ENCODE peak calls at places on chromosomes 7 and 10, in eight cellular contexts. G, Z, A, L, E, Y, M and D are unnamed samples.

GRCh38 chr7:85489498-85489897 is 302.6 kb upstream of the SEMA3D start:
- DNase-seq in G (peak; percentile 91), Z (no peak), A (no peak), L (no peak), E (no peak), Y (no peak), M (peak; percentile 52), D (no peak)

GRCh38 chr7:68707958-68708357 is 890.3 kb upstream of the AUTS2 start:
- DNase-seq in G (no peak), Z (no peak), A (no peak), L (no peak), E (no peak), Y (no peak), M (no peak), D (no peak)

GRCh38 chr10:79127151-79127961 is 58.6 kb downstream of the ZMIZ1 start:
- DNase-seq in G (no peak), Z (peak; percentile 98), A (peak; percentile 90), L (peak; percentile 93), E (peak; percentile 94), Y (peak; percentile 61), M (peak; percentile 83), D (peak; percentile 94)

GRCh38 chr7:92831716-92832622 is 4.4 kb downstream of the CDK6 start:
- DNase-seq in G (peak; percentile 89), Z (no peak), A (no peak), L (no peak), E (no peak), Y (no peak), M (peak; percentile 83), D (peak; percentile 46)

GRCh38 chr7:23654508-23654907 is 25.5 kb upstream of the FAM221A start:
- DNase-seq in G (peak; percentile 14), Z (peak; percentile 13), A (no peak), L (no peak), E (peak; percentile 78), Y (no peak), M (peak; percentile 37), D (no peak)

GRCh38 chr7:26388256-26388655 is 96.6 kb downstream of the SNX10 start:
- DNase-seq in G (no peak), Z (no peak), A (no peak), L (no peak), E (no peak), Y (no peak), M (no peak), D (no peak)

GRCh38 chr7:35970458-35970857 is 169.6 kb downstream of the SEPTIN7 start:
- DNase-seq in G (no peak), Z (no peak), A (no peak), L (no peak), E (no peak), Y (no peak), M (no peak), D (no peak)

GRCh38 chr10:124523301-124523871 is 61.8 kb downstream of the LHPP start:
- DNase-seq in G (no peak), Z (no peak), A (no peak), L (peak; percentile 66), E (no peak), Y (peak; percentile 51), M (peak; percentile 46), D (no peak)

GRCh38 chr7:144063710-144064109 is 5.9 kb upstream of the OR2A25 start:
- DNase-seq in G (no peak), Z (no peak), A (no peak), L (no peak), E (no peak), Y (no peak), M (no peak), D (no peak)

GRCh38 chr7:51354897-51355296 is 38.3 kb upstream of the COBL start:
- DNase-seq in G (no peak), Z (no peak), A (no peak), L (no peak), E (no peak), Y (no peak), M (no peak), D (no peak)

GRCh38 chr10:126060232-126060935 is 164.0 kb downstream of the FANK1 start:
- DNase-seq in G (no peak), Z (peak; percentile 52), A (peak; percentile 38), L (no peak), E (no peak), Y (no peak), M (no peak), D (no peak)

GRCh38 chr10:78906734-78907385 is 161.9 kb upstream of the ZMIZ1 start:
- DNase-seq in G (no peak), Z (no peak), A (no peak), L (no peak), E (peak; percentile 5), Y (no peak), M (no peak), D (peak; percentile 6)

GRCh38 chr10:86366033-86366901 is at the start of gene GRID1:
- DNase-seq in G (no peak), Z (no peak), A (peak; percentile 26), L (peak; percentile 82), E (peak; percentile 36), Y (peak; percentile 49), M (no peak), D (peak; percentile 53)

GRCh38 chr7:70156052-70156451 is 557.8 kb downstream of the AUTS2 start:
- DNase-seq in G (no peak), Z (no peak), A (no peak), L (no peak), E (no peak), Y (no peak), M (no peak), D (no peak)

GRCh38 chr7:44629825-44630580 is 23.6 kb downstream of the OGDH start:
- DNase-seq in G (no peak), Z (no peak), A (no peak), L (no peak), E (no peak), Y (no peak), M (no peak), D (no peak)

GRCh38 chr7:45984386-45985295 is 63.6 kb upstream of the IGFBP3 start:
- DNase-seq in G (no peak), Z (no peak), A (no peak), L (no peak), E (no peak), Y (no peak), M (no peak), D (no peak)

GRCh38 chr10:97765201-97765600 is 6.6 kb downstream of the SFRP5 start:
- DNase-seq in G (no peak), Z (no peak), A (no peak), L (peak; percentile 54), E (no peak), Y (peak; percentile 42), M (no peak), D (no peak)

GRCh38 chr10:63217120-63217605 is 84.0 kb downstream of the NRBF2 start:
- DNase-seq in G (no peak), Z (peak; percentile 39), A (no peak), L (no peak), E (no peak), Y (no peak), M (peak; percentile 80), D (no peak)

GRCh38 chr7:22430457-22430856 is 69.5 kb downstream of the STEAP1B start:
- DNase-seq in G (no peak), Z (no peak), A (no peak), L (no peak), E (no peak), Y (no peak), M (peak; percentile 9), D (no peak)

GRCh38 chr10:13890233-13890616 is 303.5 kb downstream of the PRPF18 start:
- DNase-seq in G (no peak), Z (no peak), A (no peak), L (no peak), E (no peak), Y (no peak), M (no peak), D (no peak)

GRCh38 chr10:12327074-12327473 is 22.3 kb upstream of the CAMK1D start:
- DNase-seq in G (no peak), Z (no peak), A (no peak), L (no peak), E (no peak), Y (no peak), M (no peak), D (no peak)

GRCh38 chr10:12327476-12327875 is 21.9 kb upstream of the CAMK1D start:
- DNase-seq in G (no peak), Z (no peak), A (no peak), L (no peak), E (no peak), Y (no peak), M (no peak), D (no peak)

GRCh38 chr10:12322583-12323131 is 26.7 kb upstream of the CAMK1D start:
- DNase-seq in G (no peak), Z (no peak), A (no peak), L (no peak), E (no peak), Y (no peak), M (no peak), D (no peak)

GRCh38 chr10:12321641-12322040 is 27.7 kb upstream of the CAMK1D start:
- DNase-seq in G (no peak), Z (no peak), A (no peak), L (no peak), E (no peak), Y (no peak), M (no peak), D (peak; percentile 48)

GRCh38 chr10:12324530-12324929 is 24.8 kb upstream of the CAMK1D start:
- DNase-seq in G (no peak), Z (no peak), A (no peak), L (no peak), E (no peak), Y (no peak), M (no peak), D (no peak)
- TF ChIP-seq CTCF in G (no peak), Z (no peak), A (no peak), L (no peak), E (no peak), Y (no peak), M (no peak), D (no peak)

GRCh38 chr7:105878746-105879605 is 2.6 kb upstream of the ATXN7L1 start:
- DNase-seq in G (no peak), Z (no peak), A (no peak), L (no peak), E (no peak), Y (no peak), M (no peak), D (no peak)
- H3K4me3 ChIP-seq in G (no peak overlapping the region), Z (no peak overlapping the region), A (no peak overlapping the region), L (no peak overlapping the region), E (no peak overlapping the region), Y (no peak overlapping the region), M (no peak overlapping the region), D (peak overlapping the region; percentile 95)

GRCh38 chr7:63899691-63900393 is 98.8 kb upstream of the ZNF722 start:
- DNase-seq in G (no peak), Z (no peak), A (peak; percentile 84), L (no peak), E (peak; percentile 83), Y (peak; percentile 91), M (no peak), D (no peak)

GRCh38 chr7:63900394-63901203 is 98.0 kb upstream of the ZNF722 start:
- DNase-seq in G (no peak), Z (no peak), A (peak; percentile 96), L (peak; percentile 92), E (peak; percentile 95), Y (peak; percentile 94), M (no peak), D (no peak)
- TF ChIP-seq CTCF in G (no peak), Z (no peak), A (no peak), L (no peak), E (no peak), Y (no peak), M (no peak), D (no peak)

DNA sequence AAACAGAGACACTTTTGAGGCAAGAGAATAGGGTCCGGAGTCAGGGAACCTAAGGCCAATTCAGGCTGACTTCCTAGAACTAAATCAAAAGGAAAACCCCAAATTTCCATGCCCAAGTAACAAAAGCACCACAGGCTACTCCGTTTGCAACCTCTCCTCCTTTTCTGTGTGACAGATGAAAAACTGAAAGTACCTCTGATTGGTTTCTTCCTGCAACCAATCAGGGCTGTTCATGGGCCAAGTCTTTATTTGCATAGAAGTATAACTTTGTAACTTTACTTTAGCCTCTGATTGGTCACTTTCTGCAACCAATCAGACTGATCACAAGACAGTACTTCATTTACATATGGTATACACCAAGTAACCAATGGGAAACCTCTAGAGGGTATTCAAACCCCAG is 239.9 kb upstream of the KCND2 start:
- DNase-seq in G (no peak), Z (no peak), A (no peak), L (no peak), E (no peak), Y (no peak), M (no peak), D (no peak)
- H3K4me3 ChIP-seq in G (no peak overlapping the region), Z (no peak overlapping the region), A (no peak overlapping the region), L (no peak overlapping the region), E (no peak overlapping the region), Y (no peak overlapping the region), M (no peak overlapping the region), D (no peak overlapping the region)